ENCODE peak calls at places on chromosomes 7 and 10, in five cellular contexts. J is left cardiac atrium; G is activated CD4-positive, alpha-beta T cell treated with anti-CD3 and anti-CD28 coated beads, Interleukin-2, amount 50 U/mL, for 1 hour; N is lung microvascular endothelial cell; C is NCI-H748 treated with DMSO at 0.1 percent for 48 hours. I is an unnamed sample.

GRCh38 chr10:61628875-61629513 is 33.7 kb upstream of the CABCOCO1 start:
- DNase-seq in C (no peak), G (no peak), N (peak), J (no peak), I (no peak)

GRCh38 chr7:51732066-51732465 is 415.5 kb upstream of the COBL start:
- DNase-seq in C (no peak), N (no peak), J (no peak), G (no peak), I (no peak)

GRCh38 chr10:128539784-128540759 is 413.8 kb upstream of the MKI67 start:
- DNase-seq in G (no peak), C (no peak), N (no peak), J (no peak), I (peak)

GRCh38 chr7:153010416-153010815 is 250.9 kb downstream of the ACTR3B start:
- DNase-seq in C (no peak), N (no peak), G (no peak), J (no peak), I (no peak)

GRCh38 chr10:14621037-14621436 is 153.7 kb downstream of the FAM107B start:
- DNase-seq in J (no peak), N (no peak), G (no peak), C (no peak), I (no peak)

GRCh38 chr10:35236739-35237138 is 99.6 kb upstream of the CCNY start:
- DNase-seq in N (peak), C (no peak), J (no peak), G (no peak), I (no peak)

GRCh38 chr10:133048926-133049325 is 38.8 kb upstream of the ADGRA1 start:
- DNase-seq in N (no peak), J (no peak), G (no peak), C (no peak), I (no peak)

GRCh38 chr10:106169241-106169640 is 995.3 kb downstream of the SORCS1 start:
- DNase-seq in C (no peak), G (no peak), N (no peak), J (no peak), I (no peak)

GRCh38 chr7:816751-817671 is 15.3 kb upstream of the SUN1 start:
- DNase-seq in N (peak), C (peak), J (peak), G (peak), I (peak)

GRCh38 chr7:80224416-80224815 is 89.8 kb downstream of the GNAI1 start:
- DNase-seq in J (no peak), C (no peak), N (no peak), G (no peak), I (no peak)

GRCh38 chr7:47896809-47897423 is 51.4 kb downstream of the PKD1L1 start:
- DNase-seq in N (no peak), G (no peak), J (no peak), C (no peak), I (no peak)

GRCh38 chr10:6704891-6705290 is 124.8 kb upstream of the PRKCQ start:
- DNase-seq in C (no peak), J (no peak), N (no peak), G (no peak), I (no peak)

GRCh38 chr7:142891490-142892082 is 6.0 kb upstream of the TRPV6 start:
- DNase-seq in C (no peak), J (no peak), G (no peak), N (no peak), I (no peak)

GRCh38 chr7:88306590-88307048 is at the start of gene STEAP4:
- DNase-seq in N (peak), G (no peak), J (peak), C (no peak), I (peak)

GRCh38 chr7:56019501-56019900 is 31.7 kb downstream of the PSPH start:
- DNase-seq in N (no peak), C (no peak), G (no peak), J (no peak), I (no peak)

GRCh38 chr7:133934974-133935330 is 192.2 kb upstream of the LRGUK start:
- DNase-seq in G (no peak), C (no peak), J (no peak), N (no peak), I (no peak)

GRCh38 chr10:50362547-50363125 is 111.3 kb upstream of the ASAH2 start:
- DNase-seq in J (no peak), C (no peak), N (peak), G (no peak), I (no peak)

GRCh38 chr10:78515037-78515872 is 481.6 kb downstream of the RPS24 start:
- DNase-seq in G (no peak), N (no peak), C (no peak), J (peak), I (peak)

GRCh38 chr10:102645741-102646609 is 1.7 kb downstream of the TRIM8 start:
- DNase-seq in N (peak), G (peak), J (peak), C (peak), I (no peak)

GRCh38 chr7:15228891-15229290 is 326.3 kb upstream of the DGKB start:
- DNase-seq in C (no peak), G (no peak), J (no peak), N (no peak), I (no peak)

GRCh38 chr10:1715821-1716220 is 21.5 kb downstream of the ADARB2 start:
- DNase-seq in C (no peak), J (no peak), N (no peak), G (peak), I (peak)

GRCh38 chr10:45155784-45156183 is 155.1 kb downstream of the ZNF22 start:
- DNase-seq in N (no peak), G (no peak), C (no peak), J (no peak), I (no peak)

GRCh38 chr7:35793225-35793579 is 7.7 kb upstream of the SEPTIN7 start:
- DNase-seq in C (no peak), J (no peak), G (no peak), N (peak), I (no peak)

GRCh38 chr10:22712246-22712958 is 2.0 kb downstream of the PIP4K2A start:
- DNase-seq in C (no peak), G (no peak), J (no peak), N (peak), I (no peak)

GRCh38 chr10:51748959-51749358 is 49.6 kb upstream of the CSTF2T start:
- DNase-seq in N (no peak), C (no peak), J (no peak), G (no peak), I (no peak)

GRCh38 chr10:131500181-131500580 is 188.7 kb upstream of the TCERG1L start:
- DNase-seq in C (no peak), N (no peak), G (no peak), J (no peak), I (no peak)

GRCh38 chr10:122768033-122768745 is 68.5 kb upstream of the C10orf120 start:
- DNase-seq in G (no peak), N (no peak), C (no peak), J (no peak), I (no peak)

GRCh38 chr7:20219062-20219445 is 1.9 kb upstream of the MACC1 start:
- DNase-seq in J (no peak), C (no peak), G (no peak), N (no peak), I (no peak)

GRCh38 chr10:22733992-22734391 is 19.6 kb upstream of the PIP4K2A start:
- DNase-seq in C (no peak), J (no peak), N (no peak), G (no peak), I (no peak)

GRCh38 chr7:128409435-128410091 is at the start of gene IMPDH1:
- DNase-seq in J (peak), G (peak), N (peak), C (peak), I (peak)

GRCh38 chr7:8931906-8932646 is 498.7 kb downstream of the NXPH1 start:
- DNase-seq in N (no peak), G (no peak), J (no peak), C (no peak), I (no peak)

GRCh38 chr10:8392216-8392615 is 337.7 kb downstream of the GATA3 start:
- DNase-seq in N (no peak), G (no peak), C (no peak), J (no peak), I (no peak)

GRCh38 chr10:14253079-14253478 is 77.6 kb downstream of the FRMD4A start:
- DNase-seq in N (no peak), G (no peak), J (no peak), C (no peak), I (no peak)

I was measured in ecto neural progenitor cell.